ENCODE peak calls at places on chromosomes 11 and 22, in five cellular contexts. H is GM18507; V is stimulated activated CD4-positive, alpha-beta T cell treated with anti-CD3 and anti-CD28 coated beads, Interleukin-1b, Interleukin-23, amount 100 ng/mL, for 4 hours; Q is C1 segment of cervical spinal cord; A is body of pancreas. K is an unnamed sample.

GRCh38 chr22:40714514-40714966 is 35.3 kb downstream of the MCHR1 start:
- DNase-seq in A (no peak), V (no peak), H (no peak), Q (peak; percentile 21), K (peak; percentile 41)

GRCh38 chr11:23573430-23573829 is 713.2 kb upstream of the CCDC179 start:
- DNase-seq in Q (no peak), H (no peak), A (no peak), V (no peak), K (no peak)

GRCh38 chr11:47187723-47188122 is 1.5 kb upstream of the PACSIN3 start:
- DNase-seq in Q (no peak), V (no peak), A (peak; percentile 19), H (no peak), K (no peak)

GRCh38 chr11:106457727-106458126 is 380.3 kb downstream of the AASDHPPT start:
- DNase-seq in V (no peak), Q (no peak), A (no peak), H (no peak), K (no peak)

GRCh38 chr22:44461083-44461375 is 37.0 kb downstream of the RTL6 start:
- DNase-seq in H (no peak), Q (no peak), A (no peak), V (no peak), K (no peak)

GRCh38 chr11:128428876-128429416 is 158.4 kb downstream of the ETS1 start:
- DNase-seq in A (no peak), V (no peak), Q (no peak), H (no peak), K (no peak)

GRCh38 chr22:20240900-20241299 is 27.2 kb downstream of the RTN4R start:
- DNase-seq in V (no peak), H (no peak), A (no peak), Q (no peak), K (no peak)

GRCh38 chr11:63999349-64000025 is 13.2 kb downstream of the OTUB1 start:
- DNase-seq in Q (no peak), H (no peak), A (peak; percentile 45), V (peak; percentile 59), K (peak; percentile 84)

GRCh38 chr11:71156301-71156700 is 96.1 kb downstream of the SHANK2 start:
- DNase-seq in H (no peak), Q (no peak), A (no peak), V (no peak), K (no peak)

GRCh38 chr11:116499396-116500001 is 273.3 kb downstream of the BUD13 start:
- DNase-seq in V (no peak), H (peak; percentile 39), A (peak; percentile 74), Q (no peak), K (no peak)

GRCh38 chr11:57530215-57530595 is 349 bp downstream of the TIMM10 start:
- DNase-seq in Q (no peak), A (no peak), V (no peak), H (no peak), K (no peak)

GRCh38 chr22:25365491-25366261 is 146.2 kb downstream of the CRYBB2 start:
- DNase-seq in V (no peak), H (no peak), A (no peak), Q (no peak), K (no peak)

GRCh38 chr11:82405392-82405791 is 328.3 kb downstream of the FAM181B start:
- DNase-seq in Q (no peak), V (no peak), H (no peak), A (no peak), K (no peak)

GRCh38 chr22:50342651-50343540 is at the start of gene PPP6R2:
- DNase-seq in V (peak; percentile 91), Q (peak; percentile 63), H (peak; percentile 76), A (peak; percentile 80), K (peak; percentile 79)

GRCh38 chr11:7968686-7969085 is 3.4 kb upstream of the NLRP10 start:
- DNase-seq in Q (no peak), A (no peak), H (no peak), V (no peak), K (no peak)

GRCh38 chr11:8028766-8029165 is 41.6 kb downstream of the EIF3F start:
- DNase-seq in V (no peak), A (no peak), H (no peak), Q (no peak), K (no peak)

GRCh38 chr22:23690713-23691112 is at the start of gene RGL4:
- DNase-seq in H (no peak), V (no peak), Q (no peak), A (no peak), K (no peak)

GRCh38 chr11:95074806-95075563 is 8.3 kb downstream of the SRSF8 start:
- DNase-seq in H (no peak), Q (no peak), A (peak; percentile 72), V (no peak), K (peak; percentile 48)

GRCh38 chr11:113618360-113618759 is 87.7 kb downstream of the TMPRSS5 start:
- DNase-seq in Q (no peak), H (no peak), V (no peak), A (no peak), K (no peak)

GRCh38 chr11:86710936-86711335 is 38.5 kb upstream of the ME3 start:
- DNase-seq in H (no peak), A (no peak), Q (no peak), V (no peak), K (no peak)

GRCh38 chr11:94309757-94310156 is 5.4 kb downstream of the IZUMO1R start:
- DNase-seq in Q (no peak), V (no peak), H (no peak), A (no peak), K (no peak)

GRCh38 chr11:110991621-110992355 is 253.7 kb upstream of the POU2AF2 start:
- DNase-seq in V (no peak), H (no peak), A (peak; percentile 24), Q (peak; percentile 29), K (no peak)

GRCh38 chr11:73551697-73552096 is 46.2 kb downstream of the FAM168A start:
- DNase-seq in A (no peak), Q (no peak), H (no peak), V (no peak), K (no peak)

GRCh38 chr11:81959341-81959740 is 774.3 kb downstream of the FAM181B start:
- DNase-seq in Q (no peak), V (no peak), H (no peak), A (no peak), K (no peak)

K was measured in posterior cingulate gyrus.